ENCODE peak calls at places on chromosomes 16 and 17, in ten cellular contexts. One of them, this sample, is unnamed.

GRCh38 chr17:81401727-81402529 is 6.7 kb downstream of the BAHCC1 start:
- DNase-seq in AG10803: peak
- DNase-seq in mesothelial cell of epicardium: no peak
- DNase-seq in T-helper 2 cell: no peak
- DNase-seq in stimulated activated CD8-positive, alpha-beta memory T cell treated with anti-CD3 and anti-CD28 coated beads, Interleukin-15, amount 100 ng/mL, for 24 hours: no peak
- DNase-seq in AG20443: no peak
- DNase-seq in MM.1S: no peak
- DNase-seq in T47D: no peak
- DNase-seq in AG08395: no peak
- DNase-seq in tibial nerve: no peak
- DNase-seq in this sample: no peak

GRCh38 chr17:10357768-10358167 is 15.0 kb downstream of the MYH13 start:
- DNase-seq in stimulated activated CD8-positive, alpha-beta memory T cell treated with anti-CD3 and anti-CD28 coated beads, Interleukin-15, amount 100 ng/mL, for 24 hours: no peak
- DNase-seq in mesothelial cell of epicardium: no peak
- DNase-seq in T47D: no peak
- DNase-seq in MM.1S: peak
- DNase-seq in tibial nerve: no peak
- DNase-seq in T-helper 2 cell: no peak
- DNase-seq in AG20443: no peak
- DNase-seq in AG08395: no peak
- DNase-seq in AG10803: no peak
- DNase-seq in this sample: no peak

GRCh38 chr16:78487471-78487870 is 388.0 kb downstream of the WWOX start:
- DNase-seq in AG20443: no peak
- DNase-seq in AG10803: no peak
- DNase-seq in AG08395: no peak
- DNase-seq in mesothelial cell of epicardium: no peak
- DNase-seq in stimulated activated CD8-positive, alpha-beta memory T cell treated with anti-CD3 and anti-CD28 coated beads, Interleukin-15, amount 100 ng/mL, for 24 hours: no peak
- DNase-seq in T-helper 2 cell: no peak
- DNase-seq in MM.1S: no peak
- DNase-seq in T47D: no peak
- DNase-seq in tibial nerve: no peak
- DNase-seq in this sample: no peak

GRCh38 chr16:48383204-48383876 is 1.9 kb downstream of the SIAH1 start:
- DNase-seq in tibial nerve: no peak
- DNase-seq in T47D: no peak
- DNase-seq in AG08395: peak
- DNase-seq in stimulated activated CD8-positive, alpha-beta memory T cell treated with anti-CD3 and anti-CD28 coated beads, Interleukin-15, amount 100 ng/mL, for 24 hours: no peak
- DNase-seq in MM.1S: no peak
- DNase-seq in AG10803: peak
- DNase-seq in mesothelial cell of epicardium: no peak
- DNase-seq in AG20443: peak
- DNase-seq in T-helper 2 cell: no peak
- DNase-seq in this sample: no peak

GRCh38 chr16:17555176-17555575 is 84.4 kb upstream of the XYLT1 start:
- DNase-seq in stimulated activated CD8-positive, alpha-beta memory T cell treated with anti-CD3 and anti-CD28 coated beads, Interleukin-15, amount 100 ng/mL, for 24 hours: no peak
- DNase-seq in MM.1S: no peak
- DNase-seq in AG20443: peak
- DNase-seq in AG10803: peak
- DNase-seq in tibial nerve: no peak
- DNase-seq in mesothelial cell of epicardium: no peak
- DNase-seq in AG08395: peak
- DNase-seq in T-helper 2 cell: no peak
- DNase-seq in T47D: no peak
- DNase-seq in this sample: no peak

GRCh38 chr16:75029854-75030253 is 31.0 kb downstream of the ZNRF1 start:
- DNase-seq in T47D: no peak
- DNase-seq in AG20443: no peak
- DNase-seq in MM.1S: no peak
- DNase-seq in AG08395: peak
- DNase-seq in mesothelial cell of epicardium: no peak
- DNase-seq in AG10803: peak
- DNase-seq in tibial nerve: no peak
- DNase-seq in T-helper 2 cell: no peak
- DNase-seq in stimulated activated CD8-positive, alpha-beta memory T cell treated with anti-CD3 and anti-CD28 coated beads, Interleukin-15, amount 100 ng/mL, for 24 hours: no peak
- DNase-seq in this sample: no peak

GRCh38 chr16:4301968-4302367 is 13.9 kb upstream of the GLIS2 start:
- DNase-seq in tibial nerve: no peak
- DNase-seq in stimulated activated CD8-positive, alpha-beta memory T cell treated with anti-CD3 and anti-CD28 coated beads, Interleukin-15, amount 100 ng/mL, for 24 hours: no peak
- DNase-seq in AG20443: no peak
- DNase-seq in mesothelial cell of epicardium: no peak
- DNase-seq in T-helper 2 cell: no peak
- DNase-seq in AG08395: no peak
- DNase-seq in AG10803: no peak
- DNase-seq in T47D: no peak
- DNase-seq in MM.1S: no peak
- DNase-seq in this sample: no peak

GRCh38 chr16:58111331-58111627 is 17.9 kb downstream of the CFAP20 start:
- DNase-seq in AG08395: no peak
- DNase-seq in T-helper 2 cell: no peak
- DNase-seq in tibial nerve: no peak
- DNase-seq in AG20443: no peak
- DNase-seq in T47D: no peak
- DNase-seq in stimulated activated CD8-positive, alpha-beta memory T cell treated with anti-CD3 and anti-CD28 coated beads, Interleukin-15, amount 100 ng/mL, for 24 hours: no peak
- DNase-seq in mesothelial cell of epicardium: no peak
- DNase-seq in AG10803: no peak
- DNase-seq in MM.1S: no peak
- DNase-seq in this sample: no peak

GRCh38 chr16:2981177-2981898 is 1.1 kb upstream of the PKMYT1 start:
- DNase-seq in mesothelial cell of epicardium: no peak
- DNase-seq in T-helper 2 cell: no peak
- DNase-seq in stimulated activated CD8-positive, alpha-beta memory T cell treated with anti-CD3 and anti-CD28 coated beads, Interleukin-15, amount 100 ng/mL, for 24 hours: no peak
- DNase-seq in MM.1S: no peak
- DNase-seq in AG20443: no peak
- DNase-seq in tibial nerve: no peak
- DNase-seq in T47D: no peak
- DNase-seq in AG08395: no peak
- DNase-seq in AG10803: no peak
- DNase-seq in this sample: no peak

GRCh38 chr16:9027070-9027799 is 63.5 kb upstream of the USP7 start:
- DNase-seq in T47D: no peak
- DNase-seq in AG08395: no peak
- DNase-seq in MM.1S: no peak
- DNase-seq in AG10803: no peak
- DNase-seq in AG20443: no peak
- DNase-seq in tibial nerve: no peak
- DNase-seq in stimulated activated CD8-positive, alpha-beta memory T cell treated with anti-CD3 and anti-CD28 coated beads, Interleukin-15, amount 100 ng/mL, for 24 hours: no peak
- DNase-seq in T-helper 2 cell: no peak
- DNase-seq in mesothelial cell of epicardium: no peak
- DNase-seq in this sample: no peak

GRCh38 chr16:84922351-84923135 is 88.8 kb downstream of the ZDHHC7 start:
- DNase-seq in tibial nerve: peak
- DNase-seq in mesothelial cell of epicardium: no peak
- DNase-seq in AG20443: no peak
- DNase-seq in MM.1S: no peak
- DNase-seq in T47D: no peak
- DNase-seq in T-helper 2 cell: no peak
- DNase-seq in AG10803: peak
- DNase-seq in stimulated activated CD8-positive, alpha-beta memory T cell treated with anti-CD3 and anti-CD28 coated beads, Interleukin-15, amount 100 ng/mL, for 24 hours: no peak
- DNase-seq in AG08395: peak
- DNase-seq in this sample: peak

GRCh38 chr16:17471745-17472075 is 950 bp upstream of the XYLT1 start:
- DNase-seq in AG20443: peak
- DNase-seq in AG08395: peak
- DNase-seq in MM.1S: no peak
- DNase-seq in T-helper 2 cell: no peak
- DNase-seq in stimulated activated CD8-positive, alpha-beta memory T cell treated with anti-CD3 and anti-CD28 coated beads, Interleukin-15, amount 100 ng/mL, for 24 hours: no peak
- DNase-seq in T47D: no peak
- DNase-seq in mesothelial cell of epicardium: no peak
- DNase-seq in tibial nerve: no peak
- DNase-seq in AG10803: no peak
- DNase-seq in this sample: no peak

GRCh38 chr17:17435323-17435722 is 41.5 kb upstream of the MED9 start:
- DNase-seq in stimulated activated CD8-positive, alpha-beta memory T cell treated with anti-CD3 and anti-CD28 coated beads, Interleukin-15, amount 100 ng/mL, for 24 hours: no peak
- DNase-seq in T47D: no peak
- DNase-seq in MM.1S: no peak
- DNase-seq in mesothelial cell of epicardium: no peak
- DNase-seq in AG08395: peak
- DNase-seq in T-helper 2 cell: no peak
- DNase-seq in tibial nerve: no peak
- DNase-seq in AG10803: peak
- DNase-seq in AG20443: peak
- DNase-seq in this sample: no peak

GRCh38 chr17:81735181-81736102 is 23.4 kb downstream of the SLC25A10 start:
- DNase-seq in stimulated activated CD8-positive, alpha-beta memory T cell treated with anti-CD3 and anti-CD28 coated beads, Interleukin-15, amount 100 ng/mL, for 24 hours: no peak
- DNase-seq in tibial nerve: no peak
- DNase-seq in AG20443: peak
- DNase-seq in T-helper 2 cell: no peak
- DNase-seq in T47D: peak
- DNase-seq in AG08395: peak
- DNase-seq in mesothelial cell of epicardium: no peak
- DNase-seq in MM.1S: no peak
- DNase-seq in AG10803: peak
- DNase-seq in this sample: no peak

GRCh38 chr17:82668631-82669099 is 20.4 kb upstream of the WDR45B start:
- DNase-seq in T-helper 2 cell: no peak
- DNase-seq in MM.1S: no peak
- DNase-seq in tibial nerve: no peak
- DNase-seq in AG10803: peak
- DNase-seq in mesothelial cell of epicardium: no peak
- DNase-seq in stimulated activated CD8-positive, alpha-beta memory T cell treated with anti-CD3 and anti-CD28 coated beads, Interleukin-15, amount 100 ng/mL, for 24 hours: no peak
- DNase-seq in T47D: no peak
- DNase-seq in AG08395: peak
- DNase-seq in AG20443: peak
- DNase-seq in this sample: peak

GRCh38 chr16:64468515-64469090 is 653.3 kb downstream of the CDH11 start:
- DNase-seq in mesothelial cell of epicardium: no peak
- DNase-seq in tibial nerve: no peak
- DNase-seq in AG20443: no peak
- DNase-seq in T-helper 2 cell: no peak
- DNase-seq in AG08395: no peak
- DNase-seq in MM.1S: no peak
- DNase-seq in stimulated activated CD8-positive, alpha-beta memory T cell treated with anti-CD3 and anti-CD28 coated beads, Interleukin-15, amount 100 ng/mL, for 24 hours: no peak
- DNase-seq in AG10803: no peak
- DNase-seq in T47D: no peak
- DNase-seq in this sample: no peak

GRCh38 chr17:7852262-7852670 is 2.6 kb upstream of the TMEM88 start:
- DNase-seq in AG08395: no peak
- DNase-seq in tibial nerve: no peak
- DNase-seq in MM.1S: no peak
- DNase-seq in T47D: no peak
- DNase-seq in AG20443: no peak
- DNase-seq in stimulated activated CD8-positive, alpha-beta memory T cell treated with anti-CD3 and anti-CD28 coated beads, Interleukin-15, amount 100 ng/mL, for 24 hours: no peak
- DNase-seq in AG10803: no peak
- DNase-seq in mesothelial cell of epicardium: no peak
- DNase-seq in T-helper 2 cell: no peak
- DNase-seq in this sample: no peak

GRCh38 chr17:76023900-76024237 is 3.2 kb downstream of the EVPL start:
- DNase-seq in stimulated activated CD8-positive, alpha-beta memory T cell treated with anti-CD3 and anti-CD28 coated beads, Interleukin-15, amount 100 ng/mL, for 24 hours: no peak
- DNase-seq in AG10803: no peak
- DNase-seq in AG08395: no peak
- DNase-seq in AG20443: no peak
- DNase-seq in T47D: no peak
- DNase-seq in mesothelial cell of epicardium: no peak
- DNase-seq in tibial nerve: no peak
- DNase-seq in MM.1S: no peak
- DNase-seq in T-helper 2 cell: no peak
- DNase-seq in this sample: no peak

This sample was measured in pons.